ENCODE peak calls at places on chromosome 22, in six cellular contexts. One of them, this sample, is unnamed.

GRCh38 chr22:50282361-50283144 is 12.4 kb upstream of the MAPK11 start:
- DNase-seq in BE2C: no peak
- DNase-seq in PC-3: peak
- DNase-seq in WERI-Rb-1: no peak
- DNase-seq in tibial nerve: no peak
- DNase-seq in uterus: no peak
- DNase-seq in this sample: no peak

GRCh38 chr22:30250713-30251267 is 4.2 kb upstream of the LIF start:
- DNase-seq in BE2C: no peak
- DNase-seq in PC-3: peak
- DNase-seq in WERI-Rb-1: no peak
- DNase-seq in tibial nerve: no peak
- DNase-seq in uterus: no peak
- DNase-seq in this sample: no peak

GRCh38 chr22:16969508-16970327 is 38.3 kb downstream of the GAB4 start:
- DNase-seq in BE2C: no peak
- DNase-seq in PC-3: no peak
- DNase-seq in WERI-Rb-1: no peak
- DNase-seq in tibial nerve: no peak
- DNase-seq in uterus: no peak
- DNase-seq in this sample: no peak

GRCh38 chr22:38490915-38491314 is 15.2 kb downstream of the DDX17 start:
- DNase-seq in BE2C: peak
- DNase-seq in PC-3: no peak
- DNase-seq in WERI-Rb-1: no peak
- DNase-seq in tibial nerve: peak
- DNase-seq in uterus: peak
- DNase-seq in this sample: no peak

GRCh38 chr22:34414467-34415440 is 494.5 kb upstream of the LARGE1 start:
- DNase-seq in BE2C: peak
- DNase-seq in PC-3: peak
- DNase-seq in WERI-Rb-1: peak
- DNase-seq in tibial nerve: no peak
- DNase-seq in uterus: no peak
- DNase-seq in this sample: no peak

GRCh38 chr22:37171662-37172061 is 16.4 kb downstream of the C1QTNF6 start:
- DNase-seq in BE2C: no peak
- DNase-seq in PC-3: no peak
- DNase-seq in WERI-Rb-1: no peak
- DNase-seq in tibial nerve: no peak
- DNase-seq in uterus: no peak
- DNase-seq in this sample: no peak

GRCh38 chr22:46072981-46073682 is 77.2 kb upstream of the PPARA start:
- DNase-seq in BE2C: no peak
- DNase-seq in PC-3: no peak
- DNase-seq in WERI-Rb-1: no peak
- DNase-seq in tibial nerve: no peak
- DNase-seq in uterus: peak
- DNase-seq in this sample: no peak

GRCh38 chr22:44545773-44546172 is 47.7 kb upstream of the RTL6 start:
- DNase-seq in BE2C: no peak
- DNase-seq in PC-3: no peak
- DNase-seq in WERI-Rb-1: no peak
- DNase-seq in tibial nerve: no peak
- DNase-seq in uterus: no peak
- DNase-seq in this sample: no peak

GRCh38 chr22:50544078-50544745 is 1.5 kb upstream of the KLHDC7B start:
- DNase-seq in BE2C: peak
- DNase-seq in PC-3: no peak
- DNase-seq in WERI-Rb-1: peak
- DNase-seq in tibial nerve: peak
- DNase-seq in uterus: no peak
- DNase-seq in this sample: no peak

GRCh38 chr22:28819253-28820096 is 19.1 kb upstream of the XBP1 start:
- DNase-seq in BE2C: no peak
- DNase-seq in PC-3: peak
- DNase-seq in WERI-Rb-1: no peak
- DNase-seq in tibial nerve: no peak
- DNase-seq in uterus: no peak
- DNase-seq in this sample: no peak

GRCh38 chr22:47408409-47408808 is 646.0 kb downstream of the TBC1D22A start:
- DNase-seq in BE2C: no peak
- DNase-seq in PC-3: no peak
- DNase-seq in WERI-Rb-1: no peak
- DNase-seq in tibial nerve: no peak
- DNase-seq in uterus: no peak
- DNase-seq in this sample: no peak

GRCh38 chr22:38756631-38757463 is 1.0 kb upstream of the SUN2 start:
- DNase-seq in BE2C: no peak
- DNase-seq in PC-3: no peak
- DNase-seq in WERI-Rb-1: no peak
- DNase-seq in tibial nerve: no peak
- DNase-seq in uterus: no peak
- DNase-seq in this sample: no peak

GRCh38 chr22:50524664-50525103 is 714 bp downstream of the SCO2 start:
- DNase-seq in BE2C: no peak
- DNase-seq in PC-3: no peak
- DNase-seq in WERI-Rb-1: no peak
- DNase-seq in tibial nerve: no peak
- DNase-seq in uterus: no peak
- DNase-seq in this sample: no peak

GRCh38 chr22:17213976-17214375 is 5.3 kb downstream of the ADA2 start:
- DNase-seq in BE2C: peak
- DNase-seq in PC-3: peak
- DNase-seq in WERI-Rb-1: peak
- DNase-seq in tibial nerve: peak
- DNase-seq in uterus: peak
- DNase-seq in this sample: no peak

GRCh38 chr22:38347944-38348750 is 30.9 kb upstream of the CSNK1E start:
- DNase-seq in BE2C: no peak
- DNase-seq in PC-3: peak
- DNase-seq in WERI-Rb-1: peak
- DNase-seq in tibial nerve: no peak
- DNase-seq in uterus: no peak
- DNase-seq in this sample: no peak

GRCh38 chr22:26610072-26610958 is 7.5 kb downstream of the CRYBB1 start:
- DNase-seq in BE2C: no peak
- DNase-seq in PC-3: peak
- DNase-seq in WERI-Rb-1: no peak
- DNase-seq in tibial nerve: no peak
- DNase-seq in uterus: no peak
- DNase-seq in this sample: no peak

GRCh38 chr22:41762980-41763779 is 37.3 kb upstream of the CCDC134 start:
- DNase-seq in BE2C: peak
- DNase-seq in PC-3: peak
- DNase-seq in WERI-Rb-1: peak
- DNase-seq in tibial nerve: no peak
- DNase-seq in uterus: no peak
- DNase-seq in this sample: no peak

GRCh38 chr22:33438273-33438672 is 380.1 kb upstream of the SYN3 start:
- DNase-seq in BE2C: no peak
- DNase-seq in PC-3: peak
- DNase-seq in WERI-Rb-1: no peak
- DNase-seq in tibial nerve: no peak
- DNase-seq in uterus: peak
- DNase-seq in this sample: no peak

GRCh38 chr22:20751185-20751851 is 22.6 kb upstream of the SERPIND1 start:
- DNase-seq in BE2C: no peak
- DNase-seq in PC-3: no peak
- DNase-seq in WERI-Rb-1: peak
- DNase-seq in tibial nerve: no peak
- DNase-seq in uterus: no peak
- DNase-seq in this sample: no peak

GRCh38 chr22:17808688-17809403 is 34.6 kb upstream of the BID start:
- DNase-seq in BE2C: no peak
- DNase-seq in PC-3: no peak
- DNase-seq in WERI-Rb-1: peak
- DNase-seq in tibial nerve: no peak
- DNase-seq in uterus: no peak
- DNase-seq in this sample: no peak

GRCh38 chr22:27480487-27480886 is 321.1 kb downstream of the MN1 start:
- DNase-seq in BE2C: no peak
- DNase-seq in PC-3: peak
- DNase-seq in WERI-Rb-1: no peak
- DNase-seq in tibial nerve: no peak
- DNase-seq in uterus: no peak
- DNase-seq in this sample: no peak

GRCh38 chr22:25012743-25013142 is 60.2 kb downstream of the KIAA1671 start:
- DNase-seq in BE2C: no peak
- DNase-seq in PC-3: no peak
- DNase-seq in WERI-Rb-1: no peak
- DNase-seq in tibial nerve: no peak
- DNase-seq in uterus: no peak
- DNase-seq in this sample: no peak

GRCh38 chr22:36829370-36830002 is 12.7 kb upstream of the PVALB start:
- DNase-seq in BE2C: no peak
- DNase-seq in PC-3: no peak
- DNase-seq in WERI-Rb-1: no peak
- DNase-seq in tibial nerve: no peak
- DNase-seq in uterus: no peak
- DNase-seq in this sample: no peak

GRCh38 chr22:31540966-31541365 is 44.6 kb downstream of the SFI1 start:
- DNase-seq in BE2C: no peak
- DNase-seq in PC-3: no peak
- DNase-seq in WERI-Rb-1: no peak
- DNase-seq in tibial nerve: no peak
- DNase-seq in uterus: no peak
- DNase-seq in this sample: no peak

GRCh38 chr22:38416621-38417251 is 38.3 kb downstream of the KCNJ4 start:
- DNase-seq in BE2C: no peak
- DNase-seq in PC-3: no peak
- DNase-seq in WERI-Rb-1: no peak
- DNase-seq in tibial nerve: no peak
- DNase-seq in uterus: no peak
- DNase-seq in this sample: no peak

GRCh38 chr22:27193215-27193614 is 535.8 kb downstream of the MIAT start:
- DNase-seq in BE2C: no peak
- DNase-seq in PC-3: no peak
- DNase-seq in WERI-Rb-1: no peak
- DNase-seq in tibial nerve: no peak
- DNase-seq in uterus: no peak
- DNase-seq in this sample: no peak

GRCh38 chr22:50071432-50072166 is 13.5 kb upstream of the TTLL8 start:
- DNase-seq in BE2C: no peak
- DNase-seq in PC-3: peak
- DNase-seq in WERI-Rb-1: no peak
- DNase-seq in tibial nerve: no peak
- DNase-seq in uterus: no peak
- DNase-seq in this sample: no peak

DNA sequence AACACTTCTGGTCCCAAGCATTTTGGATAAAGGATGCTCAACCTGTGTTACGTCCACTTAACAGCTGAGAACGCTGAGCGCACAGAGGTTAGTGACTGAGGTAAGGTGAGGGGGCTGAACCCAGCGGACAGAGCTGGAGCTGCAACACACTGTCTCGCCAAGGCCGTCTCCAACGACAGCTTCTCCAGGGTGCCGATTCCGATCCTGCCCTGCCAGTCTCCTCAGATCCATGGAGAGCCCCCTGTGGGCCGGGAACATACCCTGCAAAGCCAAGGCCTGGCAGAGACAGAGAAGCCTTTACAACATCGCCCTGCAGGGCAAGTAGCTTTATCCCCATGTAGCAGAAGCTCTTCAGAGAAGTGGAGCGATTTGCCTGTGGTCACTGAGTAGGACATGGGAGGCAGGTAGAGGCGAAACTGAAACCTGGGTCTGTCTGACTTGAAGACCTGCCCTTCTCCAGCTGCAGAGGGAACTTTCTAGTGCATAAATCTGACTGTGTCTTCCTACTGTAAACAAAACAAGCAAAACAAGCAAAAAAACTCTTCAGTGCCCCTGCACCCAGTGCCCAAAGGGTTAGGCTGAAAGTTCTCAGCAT is 72.8 kb downstream of the SCUBE1 start:
- DNase-seq in BE2C: peak
- DNase-seq in PC-3: peak
- DNase-seq in WERI-Rb-1: peak
- DNase-seq in tibial nerve: no peak
- DNase-seq in uterus: no peak
- DNase-seq in this sample: no peak
- TF ChIP-seq CTCF in BE2C: peak
- TF ChIP-seq CTCF in PC-3: peak
- TF ChIP-seq CTCF in WERI-Rb-1: peak
- TF ChIP-seq CTCF in tibial nerve: no peak
- TF ChIP-seq CTCF in uterus: no peak
- TF ChIP-seq CTCF in this sample: no peak

GRCh38 chr22:48959496-48959895 is 868.2 kb downstream of the BRD1 start:
- DNase-seq in BE2C: no peak
- DNase-seq in PC-3: no peak
- DNase-seq in WERI-Rb-1: no peak
- DNase-seq in tibial nerve: no peak
- DNase-seq in uterus: no peak
- DNase-seq in this sample: no peak
- TF ChIP-seq CTCF in BE2C: no peak
- TF ChIP-seq CTCF in PC-3: no peak
- TF ChIP-seq CTCF in WERI-Rb-1: no peak
- TF ChIP-seq CTCF in tibial nerve: no peak
- TF ChIP-seq CTCF in uterus: no peak
- TF ChIP-seq CTCF in this sample: no peak

GRCh38 chr22:39802682-39803081 is 90.9 kb downstream of the ENTHD1 start:
- DNase-seq in BE2C: no peak
- DNase-seq in PC-3: no peak
- DNase-seq in WERI-Rb-1: no peak
- DNase-seq in tibial nerve: no peak
- DNase-seq in uterus: no peak
- DNase-seq in this sample: no peak

GRCh38 chr22:39809772-39810557 is 83.6 kb downstream of the ENTHD1 start:
- DNase-seq in BE2C: no peak
- DNase-seq in PC-3: no peak
- DNase-seq in WERI-Rb-1: no peak
- DNase-seq in tibial nerve: no peak
- DNase-seq in uterus: no peak
- DNase-seq in this sample: no peak

GRCh38 chr22:39805117-39805516 is 88.4 kb downstream of the ENTHD1 start:
- DNase-seq in BE2C: no peak
- DNase-seq in PC-3: no peak
- DNase-seq in WERI-Rb-1: no peak
- DNase-seq in tibial nerve: no peak
- DNase-seq in uterus: no peak
- DNase-seq in this sample: no peak

DNA sequence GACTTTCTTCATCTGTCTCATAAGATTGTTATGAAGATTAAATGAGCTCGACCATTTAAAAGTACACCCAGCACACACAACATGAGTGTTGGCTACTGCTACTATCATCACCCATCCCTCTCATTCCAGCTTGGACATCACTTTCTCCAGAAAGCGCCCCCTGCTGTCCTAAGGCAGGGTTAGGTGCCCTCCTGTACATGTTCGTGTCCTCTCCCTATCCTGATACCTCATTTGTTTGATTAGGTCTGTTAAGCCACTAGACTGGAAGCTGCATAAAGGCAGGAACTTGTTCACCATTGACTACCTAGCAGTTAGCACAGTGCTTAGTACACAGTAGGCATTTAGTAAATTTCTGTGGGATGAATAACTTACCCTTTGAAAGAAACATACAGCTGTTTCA is 85.5 kb downstream of the ENTHD1 start:
- DNase-seq in BE2C: peak
- DNase-seq in PC-3: peak
- DNase-seq in WERI-Rb-1: peak
- DNase-seq in tibial nerve: no peak
- DNase-seq in uterus: no peak
- DNase-seq in this sample: no peak
- TF ChIP-seq CTCF in BE2C: peak
- TF ChIP-seq CTCF in PC-3: peak
- TF ChIP-seq CTCF in WERI-Rb-1: peak
- TF ChIP-seq CTCF in tibial nerve: no peak
- TF ChIP-seq CTCF in uterus: no peak
- TF ChIP-seq CTCF in this sample: no peak

GRCh38 chr22:18987765-18988164 is 51.7 kb upstream of the PRODH start:
- DNase-seq in BE2C: peak
- DNase-seq in PC-3: no peak
- DNase-seq in WERI-Rb-1: peak
- DNase-seq in tibial nerve: no peak
- DNase-seq in uterus: no peak
- DNase-seq in this sample: no peak
- TF ChIP-seq CTCF in BE2C: peak
- TF ChIP-seq CTCF in PC-3: peak
- TF ChIP-seq CTCF in WERI-Rb-1: peak
- TF ChIP-seq CTCF in tibial nerve: no peak
- TF ChIP-seq CTCF in uterus: no peak
- TF ChIP-seq CTCF in this sample: no peak